ENCODE peak calls at places on chromosomes 5 and 9, in six cellular contexts. C is T-helper 2 cell, D is OCI-LY7, I is right lobe of liver, E is GM12865, W is NCI-H1092 treated with DMSO at 0.1 percent for 48 hours. J is an unnamed sample.

GRCh38 chr9:88663766-88664419 is 128.9 kb downstream of the NXNL2 start:
- DNase-seq in C (no peak), I (no peak), E (no peak), D (no peak), W (no peak), J (no peak)

GRCh38 chr9:26170224-26170623 is 492.0 kb upstream of the TUSC1 start:
- DNase-seq in D (no peak), E (no peak), C (no peak), W (no peak), I (no peak), J (no peak)

GRCh38 chr9:76302947-76303550 is 91.2 kb downstream of the RFK start:
- DNase-seq in C (no peak), E (peak; percentile 59), D (peak; percentile 70), I (no peak), W (peak; percentile 62), J (peak; percentile 36)

GRCh38 chr9:137162505-137163100 is 7.2 kb downstream of the LRRC26 start:
- DNase-seq in W (peak; percentile 10), I (peak; percentile 68), D (no peak), E (peak; percentile 36), C (no peak), J (no peak)

GRCh38 chr5:171610686-171611085 is 174.9 kb upstream of the SMIM23 start:
- DNase-seq in I (no peak), C (no peak), W (no peak), D (no peak), E (no peak), J (no peak)

GRCh38 chr5:169265888-169266287 is 35.1 kb downstream of the SLIT3 start:
- DNase-seq in W (no peak), D (no peak), C (no peak), E (no peak), I (no peak), J (no peak)

GRCh38 chr5:103373576-103374472 is 115.3 kb downstream of the MACIR start:
- DNase-seq in D (no peak), I (no peak), E (no peak), W (no peak), C (no peak), J (no peak)

GRCh38 chr9:112050544-112051475 is 124.3 kb downstream of the SUSD1 start:
- DNase-seq in I (no peak), D (no peak), W (no peak), E (no peak), C (no peak), J (no peak)

GRCh38 chr5:117095322-117095721 is 520.7 kb upstream of the SEMA6A start:
- DNase-seq in D (no peak), C (no peak), W (no peak), I (no peak), E (no peak), J (no peak)

J was measured in MV-4-11.